ENCODE peak calls at places on chromosomes 3 and 15, in nine cellular contexts. T, P, C, D, O, Y, B, H and V are unnamed samples.

GRCh38 chr15:71632571-71633195 is 177.7 kb upstream of the NR2E3 start:
- DNase-seq in T (no peak), P (no peak), C (no peak), D (no peak), O (no peak), Y (no peak), B (no peak), H (no peak), V (no peak)

GRCh38 chr3:14430706-14431470 is 28.5 kb downstream of the SLC6A6 start:
- DNase-seq in T (no peak), P (no peak), C (no peak), D (no peak), O (no peak), Y (no peak), B (no peak), H (no peak), V (no peak)

GRCh38 chr15:85504739-85505676 is 124.6 kb downstream of the AKAP13 start:
- DNase-seq in T (peak), P (peak), C (peak), D (no peak), O (peak), Y (peak), B (no peak), H (peak), V (peak)

GRCh38 chr3:53056442-53056841 is 10.6 kb upstream of the SFMBT1 start:
- DNase-seq in T (no peak), P (peak), C (no peak), D (no peak), O (no peak), Y (peak), B (no peak), H (peak), V (no peak)

GRCh38 chr3:152302521-152303021 is 33.8 kb downstream of the MBNL1 start:
- DNase-seq in T (peak), P (no peak), C (no peak), D (peak), O (peak), Y (no peak), B (peak), H (peak), V (no peak)

GRCh38 chr3:54433846-54434245 is 311.5 kb downstream of the CACNA2D3 start:
- DNase-seq in T (no peak), P (peak), C (no peak), D (no peak), O (no peak), Y (peak), B (no peak), H (no peak), V (no peak)

GRCh38 chr3:133869601-133870000 is 26.1 kb downstream of the RAB6B start:
- DNase-seq in T (no peak), P (no peak), C (no peak), D (no peak), O (no peak), Y (no peak), B (no peak), H (no peak), V (no peak)

GRCh38 chr15:69244798-69245197 is 53.9 kb upstream of the PAQR5 start:
- DNase-seq in T (no peak), P (no peak), C (no peak), D (no peak), O (no peak), Y (no peak), B (no peak), H (peak), V (no peak)

GRCh38 chr3:100665230-100665629 is 44.1 kb upstream of the TFG start:
- DNase-seq in T (no peak), P (no peak), C (no peak), D (no peak), O (no peak), Y (no peak), B (no peak), H (no peak), V (no peak)

GRCh38 chr3:157174265-157174615 is 14.3 kb upstream of the CCNL1 start:
- DNase-seq in T (peak), P (peak), C (no peak), D (peak), O (peak), Y (no peak), B (peak), H (no peak), V (no peak)

GRCh38 chr3:116339441-116340028 is 105.8 kb downstream of the LSAMP start:
- DNase-seq in T (peak), P (no peak), C (no peak), D (no peak), O (peak), Y (peak), B (no peak), H (peak), V (no peak)

GRCh38 chr15:58182460-58183163 is 44.4 kb downstream of the AQP9 start:
- DNase-seq in T (peak), P (peak), C (peak), D (peak), O (peak), Y (peak), B (peak), H (peak), V (no peak)

GRCh38 chr15:48062476-48062875 is 58.3 kb upstream of the SLC24A5 start:
- DNase-seq in T (no peak), P (no peak), C (no peak), D (no peak), O (no peak), Y (no peak), B (no peak), H (peak), V (no peak)

GRCh38 chr15:81909229-81910087 is 136.4 kb downstream of the MEX3B start:
- DNase-seq in T (no peak), P (no peak), C (no peak), D (no peak), O (no peak), Y (peak), B (no peak), H (no peak), V (no peak)

GRCh38 chr3:49701388-49702077 is 12.2 kb downstream of the RNF123 start:
- DNase-seq in T (no peak), P (peak), C (no peak), D (no peak), O (no peak), Y (peak), B (no peak), H (no peak), V (no peak)

GRCh38 chr3:186931487-186932280 is 1.4 kb downstream of the ST6GAL1 start:
- DNase-seq in T (peak), P (peak), C (peak), D (peak), O (peak), Y (peak), B (no peak), H (peak), V (peak)

GRCh38 chr3:80788914-80789313 is 972.5 kb downstream of the GBE1 start:
- DNase-seq in T (no peak), P (no peak), C (no peak), D (no peak), O (no peak), Y (no peak), B (no peak), H (no peak), V (no peak)

GRCh38 chr3:14278265-14278798 is 99.7 kb downstream of the LSM3 start:
- DNase-seq in T (no peak), P (no peak), C (no peak), D (no peak), O (no peak), Y (no peak), B (peak), H (no peak), V (no peak)

GRCh38 chr3:182567666-182568065 is 225.6 kb upstream of the ATP11B start:
- DNase-seq in T (no peak), P (peak), C (no peak), D (no peak), O (no peak), Y (peak), B (no peak), H (peak), V (no peak)

GRCh38 chr3:126538316-126538715 is 14.4 kb downstream of the CHST13 start:
- DNase-seq in T (no peak), P (no peak), C (no peak), D (no peak), O (peak), Y (no peak), B (peak), H (no peak), V (no peak)